ENCODE peak calls at places on chromosomes 3 and 15, in six cellular contexts. K is body of pancreas, B is GM10248, R is thoracic aorta, Y is tibial artery, J is left ventricle myocardium inferior. G is an unnamed sample.

GRCh38 chr3:3196148-3196861 is 16.8 kb upstream of the CRBN start:
- DNase-seq in R (no peak), Y (no peak), B (no peak), K (peak), J (no peak), G (no peak)

GRCh38 chr3:150407051-150407817 is 864 bp upstream of the TSC22D2 start:
- DNase-seq in J (no peak), K (no peak), R (peak), Y (no peak), B (no peak), G (no peak)

GRCh38 chr3:46700772-46701171 is 420 bp upstream of the TMIE start:
- DNase-seq in R (no peak), Y (peak), B (no peak), J (peak), K (peak), G (no peak)

GRCh38 chr3:128053614-128054013 is 1.4 kb downstream of the SEC61A1 start:
- DNase-seq in Y (no peak), K (no peak), B (no peak), J (no peak), R (no peak), G (no peak)

GRCh38 chr15:41850482-41851166 is 12.0 kb downstream of the PLA2G4B start:
- DNase-seq in B (no peak), R (no peak), K (no peak), J (no peak), Y (no peak), G (no peak)

GRCh38 chr3:176078916-176079315 is 1118.4 kb downstream of the TBL1XR1 start:
- DNase-seq in R (no peak), Y (no peak), B (no peak), J (no peak), K (no peak), G (no peak)

GRCh38 chr3:23421811-23422510 is 218.8 kb downstream of the UBE2E2 start:
- DNase-seq in J (no peak), B (no peak), K (no peak), R (no peak), Y (no peak), G (no peak)

GRCh38 chr3:158159714-158160113 is 49.8 kb downstream of the RSRC1 start:
- DNase-seq in Y (no peak), J (no peak), K (no peak), R (no peak), B (no peak), G (no peak)

GRCh38 chr3:140505876-140506275 is 172.0 kb upstream of the TRIM42 start:
- DNase-seq in B (no peak), J (no peak), K (no peak), Y (no peak), R (no peak), G (no peak)

GRCh38 chr15:90617668-90618097 is 88.0 kb downstream of the CRTC3 start:
- DNase-seq in B (no peak), R (no peak), K (no peak), J (no peak), Y (no peak), G (no peak)

GRCh38 chr15:38069001-38069400 is 134.6 kb downstream of the TMCO5A start:
- DNase-seq in Y (no peak), R (no peak), J (no peak), K (no peak), B (peak), G (peak)

GRCh38 chr3:15476378-15476777 is 45.1 kb downstream of the COLQ start:
- DNase-seq in J (no peak), K (no peak), B (no peak), R (no peak), Y (no peak), G (no peak)

GRCh38 chr3:177893321-177893720 is 642.9 kb upstream of the KCNMB2 start:
- DNase-seq in R (no peak), B (no peak), J (no peak), Y (no peak), K (no peak), G (no peak)

GRCh38 chr3:64550745-64551144 is 137.1 kb downstream of the ADAMTS9 start:
- DNase-seq in R (no peak), K (no peak), Y (no peak), B (no peak), J (no peak), G (no peak)

GRCh38 chr3:96059301-96059700 is 755.1 kb upstream of the EPHA6 start:
- DNase-seq in Y (no peak), B (no peak), R (no peak), K (no peak), J (no peak), G (no peak)

GRCh38 chr3:149812165-149812605 is 830 bp upstream of the RNF13 start:
- DNase-seq in R (no peak), J (no peak), B (no peak), K (no peak), Y (no peak), G (no peak)

GRCh38 chr15:68989876-68990754 is 24.4 kb upstream of the NOX5 start:
- DNase-seq in K (no peak), B (no peak), R (no peak), J (no peak), Y (no peak), G (no peak)

GRCh38 chr3:46114324-46114988 is 87.2 kb upstream of the XCR1 start:
- DNase-seq in J (no peak), K (no peak), B (no peak), Y (no peak), R (no peak), G (no peak)

GRCh38 chr3:12178091-12178820 is 19.5 kb upstream of the TIMP4 start:
- DNase-seq in R (no peak), B (no peak), K (peak), Y (peak), J (peak), G (peak)

GRCh38 chr3:166498439-166498838 is 661.2 kb upstream of the BCHE start:
- DNase-seq in J (no peak), Y (no peak), K (no peak), R (no peak), B (no peak), G (no peak)

GRCh38 chr3:142095866-142096265 is 53.5 kb downstream of the TFDP2 start:
- DNase-seq in Y (no peak), K (no peak), R (no peak), B (no peak), J (no peak), G (no peak)

GRCh38 chr3:39180183-39180545 is 12.2 kb downstream of the XIRP1 start:
- DNase-seq in R (no peak), B (no peak), K (no peak), J (no peak), Y (no peak), G (no peak)

GRCh38 chr3:149586871-149587270 is 71.0 kb downstream of the WWTR1 start:
- DNase-seq in J (no peak), B (no peak), K (no peak), Y (no peak), R (no peak), G (no peak)

GRCh38 chr3:138919304-138919703 is 27.6 kb downstream of the FOXL2 start:
- DNase-seq in B (no peak), Y (no peak), K (no peak), R (no peak), J (no peak), G (no peak)

GRCh38 chr3:193946945-193947344 is 189.0 kb upstream of the HES1 start:
- DNase-seq in R (no peak), K (no peak), J (no peak), Y (no peak), B (no peak), G (no peak)

GRCh38 chr15:40762919-40763800 is 708 bp upstream of the GCHFR start:
- DNase-seq in K (peak), J (peak), B (peak), Y (peak), R (no peak), G (no peak)

GRCh38 chr3:70072180-70072579 is 72.6 kb downstream of the SAMMSON start:
- DNase-seq in Y (peak), R (peak), J (no peak), B (no peak), K (no peak), G (no peak)

GRCh38 chr3:128971421-128971820 is 22.5 kb downstream of the CFAP92 start:
- DNase-seq in K (peak), J (peak), R (no peak), B (no peak), Y (no peak), G (no peak)

GRCh38 chr3:58711871-58712270 is 45.3 kb upstream of the FAM3D start:
- DNase-seq in R (no peak), B (no peak), K (no peak), Y (no peak), J (no peak), G (no peak)

GRCh38 chr3:72180405-72180804 is 395.5 kb upstream of the PROK2 start:
- DNase-seq in B (no peak), K (no peak), J (no peak), R (no peak), Y (no peak), G (no peak)

DNA sequence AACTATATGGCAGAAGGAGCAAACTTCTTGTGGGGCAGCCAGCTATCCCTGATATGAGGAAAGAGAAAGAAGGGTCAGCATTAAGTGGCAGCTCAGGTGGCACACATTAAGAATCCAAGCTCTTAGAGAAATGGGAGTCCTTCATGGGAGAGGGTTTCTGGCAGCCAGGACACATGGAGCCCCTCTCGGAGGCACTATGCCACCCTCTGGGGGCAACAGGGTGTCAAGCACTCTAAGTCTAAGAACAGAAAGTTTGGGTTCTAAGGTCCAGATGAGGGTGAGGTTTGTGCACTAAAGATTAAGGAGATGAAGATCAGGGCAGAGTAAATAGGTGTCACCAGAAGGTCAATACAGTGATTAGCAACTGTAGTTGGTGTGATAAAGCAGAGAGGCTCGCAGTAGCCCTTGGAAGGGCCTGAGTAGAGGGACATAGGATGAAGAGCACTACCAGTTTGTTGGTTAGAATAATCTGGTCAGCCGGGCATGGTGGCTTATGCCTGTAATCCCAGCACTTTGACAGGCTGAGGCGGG is 89.3 kb downstream of the ST6GAL1 start:
- DNase-seq in R (no peak), K (no peak), Y (no peak), J (no peak), B (no peak), G (no peak)
- TF ChIP-seq CTCF in R (no peak), K (no peak), Y (no peak), J (peak), B (no peak), G (no peak)

DNA sequence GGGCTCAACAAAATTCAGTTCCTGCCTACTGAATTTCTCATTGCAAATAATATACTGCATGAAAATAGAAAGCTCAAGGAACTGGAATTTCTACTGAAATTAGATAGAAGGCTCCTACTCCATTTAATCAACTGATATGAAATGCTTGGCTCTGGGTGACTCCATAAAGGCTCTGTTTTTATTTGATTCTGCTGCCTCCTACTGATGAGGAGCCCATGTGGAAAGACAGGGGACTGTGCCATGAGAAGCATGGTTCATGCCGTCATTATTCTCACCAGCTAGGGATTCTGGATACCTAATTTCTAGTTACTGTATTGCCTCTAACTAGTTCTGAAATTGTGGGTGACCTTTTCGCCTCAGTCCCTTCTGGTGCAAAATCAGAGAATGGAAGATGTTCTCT is 366.2 kb upstream of the DPH6 start:
- DNase-seq in K (no peak), J (no peak), B (no peak), R (no peak), Y (no peak), G (no peak)
- TF ChIP-seq CTCF in K (peak), J (peak), B (no peak), R (no peak), Y (no peak), G (no peak)

DNA sequence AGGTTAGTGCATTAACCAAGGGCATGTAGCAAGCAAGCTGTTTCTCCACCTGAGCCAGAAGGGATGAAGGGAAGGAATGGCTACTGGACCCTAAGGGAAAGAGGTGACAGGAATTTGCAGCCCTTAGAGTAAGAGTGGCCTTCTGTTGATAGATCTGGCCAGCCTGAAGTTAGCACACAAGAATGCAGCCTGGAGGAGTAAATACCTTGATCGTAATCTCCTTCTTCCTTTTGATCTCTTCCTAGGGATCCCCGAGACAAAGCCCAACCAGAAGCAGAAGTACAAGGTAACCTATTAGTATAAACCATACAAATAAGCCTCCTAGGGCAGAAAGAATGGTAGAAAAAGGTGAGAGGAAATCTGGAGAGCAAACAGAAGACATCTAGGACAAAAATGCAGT is 134.6 kb downstream of the ATP8B4 start:
- DNase-seq in K (no peak), J (no peak), R (no peak), B (no peak), Y (no peak), G (no peak)
- TF ChIP-seq CTCF in K (no peak), J (no peak), R (no peak), B (no peak), Y (no peak), G (no peak)

GRCh38 chr3:63370094-63370493 is 92.0 kb downstream of the SYNPR start:
- DNase-seq in J (no peak), R (no peak), B (no peak), K (no peak), Y (no peak), G (no peak)

GRCh38 chr3:63364495-63364894 is 86.4 kb downstream of the SYNPR start:
- DNase-seq in B (no peak), R (no peak), Y (no peak), J (no peak), K (no peak), G (no peak)

DNA sequence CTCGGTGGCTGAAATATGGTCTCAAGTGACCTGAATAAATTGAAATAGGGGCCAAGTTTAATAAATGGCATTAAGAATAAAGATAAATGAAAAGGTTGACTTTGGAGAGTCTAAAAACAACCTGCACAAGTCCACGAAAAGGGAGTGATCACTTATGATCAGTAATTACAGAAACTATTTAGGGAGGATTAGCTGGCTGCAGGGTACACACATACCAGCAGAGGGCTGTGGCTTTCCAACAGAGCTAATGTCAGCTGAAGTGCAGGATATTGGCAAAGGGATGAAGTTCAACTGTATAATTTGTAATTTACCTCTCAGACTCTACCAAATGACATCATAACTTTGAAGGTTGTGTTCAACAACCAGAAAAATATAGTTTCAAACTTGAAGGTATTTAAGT is 86.8 kb downstream of the SYNPR start:
- DNase-seq in B (no peak), K (no peak), R (no peak), Y (no peak), J (no peak), G (no peak)
- TF ChIP-seq CTCF in B (no peak), K (peak), R (no peak), Y (no peak), J (peak), G (no peak)

G was measured in CD14-positive monocyte.